ENCODE peak calls at places on chromosomes 1 and 21, in five cellular contexts. A is pancreas; H is CD8-positive, alpha-beta memory T cell; X is CD4-positive, CD25-positive, alpha-beta regulatory T cell; S is right atrium auricular region. T is an unnamed sample.

GRCh38 chr1:81179239-81179638 is 621.5 kb upstream of the ADGRL2 start:
- DNase-seq in A (no peak), S (no peak), H (no peak), X (no peak), T (no peak)

GRCh38 chr21:42219606-42220137 is 732 bp downstream of the ABCG1 start:
- DNase-seq in X (no peak), S (no peak), A (no peak), H (no peak), T (no peak)

GRCh38 chr1:116690809-116691323 is 23.3 kb upstream of the IGSF3 start:
- DNase-seq in S (no peak), X (no peak), H (no peak), A (no peak), T (no peak)

GRCh38 chr1:41322835-41323234 is 38.4 kb upstream of the FOXO6 start:
- DNase-seq in A (no peak), X (no peak), S (no peak), H (no peak), T (no peak)

GRCh38 chr1:101136739-101137138 is 100.1 kb upstream of the S1PR1 start:
- DNase-seq in X (peak; percentile 31), H (peak; percentile 51), S (no peak), A (no peak), T (no peak)

GRCh38 chr1:39818482-39818881 is 29.8 kb upstream of the BMP8B start:
- DNase-seq in S (no peak), H (no peak), A (peak; percentile 91), X (no peak), T (no peak)

GRCh38 chr1:211831558-211832323 is 1.2 kb upstream of the LPGAT1 start:
- DNase-seq in H (no peak), A (no peak), X (no peak), S (no peak), T (no peak)

GRCh38 chr1:42738678-42739226 is 1.3 kb downstream of the CLDN19 start:
- DNase-seq in A (no peak), H (no peak), S (no peak), X (no peak), T (no peak)

GRCh38 chr1:67746299-67746698 is 61.3 kb downstream of the GADD45A start:
- DNase-seq in H (no peak), X (no peak), S (no peak), A (no peak), T (no peak)

GRCh38 chr1:161956097-161956496 is 67.6 kb downstream of the OLFML2B start:
- DNase-seq in A (no peak), H (no peak), S (no peak), X (no peak), T (no peak)

GRCh38 chr1:221841291-221841982 is 99.5 kb upstream of the DUSP10 start:
- DNase-seq in A (no peak), H (no peak), S (no peak), X (no peak), T (no peak)

GRCh38 chr1:55813619-55814018 is 598.5 kb upstream of the USP24 start:
- DNase-seq in X (no peak), A (no peak), S (peak; percentile 70), H (no peak), T (no peak)

GRCh38 chr1:165928075-165928731 is 100.8 kb downstream of the UCK2 start:
- DNase-seq in H (peak; percentile 15), A (peak; percentile 35), X (peak; percentile 61), S (no peak), T (no peak)

GRCh38 chr1:41664861-41665640 is 180.6 kb upstream of the EDN2 start:
- DNase-seq in H (no peak), A (no peak), X (no peak), S (peak; percentile 75), T (no peak)

GRCh38 chr1:197464039-197464438 is 196.0 kb downstream of the CRB1 start:
- DNase-seq in A (peak; percentile 29), S (no peak), X (no peak), H (no peak), T (no peak)

GRCh38 chr1:245678866-245679411 is 524.2 kb downstream of the KIF26B start:
- DNase-seq in A (no peak), X (no peak), H (no peak), S (no peak), T (no peak)

GRCh38 chr1:30782361-30783243 is 25.0 kb upstream of the LAPTM5 start:
- DNase-seq in S (no peak), A (peak; percentile 72), H (peak; percentile 60), X (peak; percentile 65), T (no peak)

GRCh38 chr1:181151378-181152326 is 63.2 kb downstream of the IER5 start:
- DNase-seq in X (no peak), S (no peak), A (no peak), H (no peak), T (no peak)

GRCh38 chr1:19014765-19015164 is 58.3 kb upstream of the IFFO2 start:
- DNase-seq in A (no peak), H (no peak), S (no peak), X (no peak), T (peak; percentile 58)

GRCh38 chr1:19011832-19012231 is 55.4 kb upstream of the IFFO2 start:
- DNase-seq in S (no peak), A (no peak), H (no peak), X (no peak), T (peak; percentile 85)

GRCh38 chr1:19010995-19011696 is 54.7 kb upstream of the IFFO2 start:
- DNase-seq in S (peak; percentile 92), A (peak; percentile 86), X (peak; percentile 56), H (peak; percentile 21), T (peak; percentile 97)

GRCh38 chr1:19015476-19015875 is 59.0 kb upstream of the IFFO2 start:
- DNase-seq in S (no peak), H (no peak), A (no peak), X (no peak), T (peak; percentile 43)

DNA sequence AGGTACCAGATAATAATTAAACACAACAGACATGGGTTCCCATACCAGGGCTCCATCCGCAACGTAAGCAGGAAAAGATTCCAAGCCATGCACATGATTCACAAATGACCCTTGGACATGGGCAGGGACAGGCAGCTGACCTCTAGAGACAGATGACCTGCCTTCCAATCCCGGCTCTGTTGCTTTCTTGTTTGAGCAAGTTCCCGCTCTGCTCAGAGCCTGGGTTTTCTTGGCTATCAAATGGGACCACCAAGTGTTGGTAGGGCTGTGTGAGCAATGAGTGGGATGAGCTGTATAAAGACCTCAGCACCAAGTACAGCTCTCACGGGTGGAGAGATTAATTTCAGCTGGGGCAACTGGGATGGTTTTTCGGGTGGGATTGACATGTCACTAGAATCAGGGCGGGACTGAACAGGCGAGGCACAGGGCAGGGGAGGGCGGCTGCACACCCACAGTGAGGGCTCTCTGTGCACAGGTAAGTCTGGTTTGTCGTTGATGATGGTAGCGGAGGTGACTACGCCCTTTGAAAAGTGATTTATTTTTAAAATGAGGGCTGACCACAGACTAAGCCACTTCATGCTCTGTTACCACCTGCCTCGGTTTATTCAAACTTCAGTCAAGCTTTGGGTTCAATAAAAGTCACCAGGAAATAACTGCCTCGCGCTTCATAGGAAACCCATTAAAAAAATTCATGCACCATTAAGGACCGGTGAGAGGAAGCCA is 57.5 kb upstream of the IFFO2 start:
- DNase-seq in S (peak; percentile 54), X (no peak), H (no peak), A (no peak), T (peak; percentile 87)
- H3K9me3 ChIP-seq in S (no peaks in the 10 kb centered on the region), X (no peaks in the 10 kb centered on the region), H (no peaks in the 10 kb centered on the region), A (no peaks in the 10 kb centered on the region), T (no peaks in the 10 kb centered on the region)

GRCh38 chr1:8870605-8871538 is 7.6 kb downstream of the ENO1 start:
- DNase-seq in S (no peak), A (no peak), H (no peak), X (no peak), T (no peak)
- H3K9me3 ChIP-seq in S (no peaks in the 10 kb centered on the region), A (no peaks in the 10 kb centered on the region), H (no peaks in the 10 kb centered on the region), X (no peaks in the 10 kb centered on the region), T (no peaks in the 10 kb centered on the region)

GRCh38 chr1:247047260-247047659 is 31.4 kb downstream of the ZNF670 start:
- DNase-seq in A (no peak), X (no peak), S (no peak), H (no peak), T (no peak)
- H3K9me3 ChIP-seq in A (no peaks in the 10 kb centered on the region), X (peaks cover 66% of the 10 kb centered on the region), S (peaks cover 28% of the 10 kb centered on the region), H (peaks cover 45% of the 10 kb centered on the region), T (peaks cover 16% of the 10 kb centered on the region)

DNA sequence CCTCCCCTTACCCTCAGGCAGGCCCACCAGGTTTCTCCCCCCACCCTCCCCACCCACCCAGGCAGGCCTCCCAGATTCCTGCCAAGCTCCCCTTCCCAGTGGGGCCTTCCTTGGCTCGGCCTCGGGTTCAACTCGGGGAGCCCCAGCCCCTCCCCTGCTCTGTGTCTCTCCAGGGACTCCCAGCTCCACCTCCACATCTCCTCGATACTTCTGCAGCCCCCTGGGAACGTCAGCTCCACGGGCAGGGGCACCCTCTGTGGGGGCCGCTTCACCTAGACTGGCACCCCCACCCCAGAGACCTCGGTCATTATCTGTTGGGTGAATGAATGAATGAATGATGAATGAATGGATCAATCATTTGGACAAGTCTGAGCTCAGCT is 775 bp downstream of the MMEL1 start:
- DNase-seq in A (no peak), S (no peak), H (no peak), X (no peak), T (no peak)
- H3K9me3 ChIP-seq in A (no peaks in the 10 kb centered on the region), S (peaks cover 8% of the 10 kb centered on the region), H (no peaks in the 10 kb centered on the region), X (no peaks in the 10 kb centered on the region), T (no peaks in the 10 kb centered on the region)

DNA sequence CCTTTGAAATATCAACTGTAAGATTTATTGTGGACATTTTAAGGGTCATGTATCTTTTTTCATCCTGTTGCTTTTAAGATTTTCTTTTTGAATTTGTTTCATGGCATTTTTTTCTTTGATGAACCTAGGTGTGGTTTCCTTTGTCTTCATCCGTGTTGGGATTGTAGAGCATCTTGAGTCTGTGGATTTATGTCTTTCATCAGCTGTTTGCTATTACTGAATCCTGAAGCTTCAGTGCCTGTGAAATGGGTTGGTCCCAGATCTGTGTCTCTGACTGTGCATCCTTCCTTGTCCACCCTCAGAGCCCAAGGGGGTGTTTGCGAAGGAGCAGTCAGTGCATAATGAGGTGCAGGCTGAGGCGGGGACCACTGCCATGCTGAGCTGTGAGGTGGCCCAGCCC is 37.3 kb downstream of the OBSCN start:
- DNase-seq in A (no peak), S (no peak), H (no peak), X (no peak), T (no peak)
- H3K9me3 ChIP-seq in A (peaks cover 3% of the 10 kb centered on the region), S (peaks cover 37% of the 10 kb centered on the region), H (peaks cover 32% of the 10 kb centered on the region), X (peaks cover 33% of the 10 kb centered on the region), T (peaks cover 16% of the 10 kb centered on the region)

T was measured in vagina.